ENCODE peak calls at places on chromosomes 16 and 17, in seven cellular contexts. F, I, V, W, M, T and G are unnamed samples.

GRCh38 chr16:69123894-69124293 is 8.5 kb downstream of the CHTF8 start:
- DNase-seq in M (peak), W (peak), F (no peak), I (no peak), T (no peak), V (peak), G (peak)

GRCh38 chr17:75601057-75601987 is 13.7 kb downstream of the MYO15B start:
- DNase-seq in T (no peak), F (peak), M (peak), I (peak), W (peak), V (peak), G (peak)

GRCh38 chr17:19771971-19772630 is 24.0 kb upstream of the ALDH3A1 start:
- DNase-seq in V (no peak), M (peak), W (no peak), T (no peak), I (no peak), F (no peak), G (no peak)

GRCh38 chr17:40427002-40427491 is 9.4 kb upstream of the TOP2A start:
- DNase-seq in F (no peak), V (no peak), M (no peak), I (no peak), T (no peak), W (no peak), G (no peak)

GRCh38 chr17:6279659-6280058 is 155.3 kb downstream of the AIPL1 start:
- DNase-seq in T (no peak), W (no peak), F (no peak), I (no peak), M (peak), V (no peak), G (no peak)

GRCh38 chr17:42288985-42289862 is 926 bp downstream of the STAT5A start:
- DNase-seq in V (no peak), M (peak), F (no peak), T (no peak), W (peak), I (peak), G (no peak)

GRCh38 chr17:49925916-49926315 is 43.1 kb upstream of the DLX4 start:
- DNase-seq in T (peak), W (no peak), F (no peak), I (no peak), M (no peak), V (no peak), G (no peak)

GRCh38 chr17:35057332-35057915 is 6.1 kb downstream of the RFFL start:
- DNase-seq in F (no peak), W (no peak), M (no peak), T (no peak), V (no peak), I (no peak), G (no peak)

GRCh38 chr16:73878616-73879015 is 418.0 kb upstream of the PSMD7 start:
- DNase-seq in W (peak), M (peak), I (no peak), V (peak), F (no peak), T (no peak), G (peak)

GRCh38 chr17:41836550-41837196 is 641 bp upstream of the NT5C3B start:
- DNase-seq in V (no peak), T (no peak), W (no peak), F (no peak), I (no peak), M (no peak), G (no peak)

GRCh38 chr17:14103821-14104220 is 34.5 kb downstream of the COX10 start:
- DNase-seq in T (no peak), F (no peak), V (no peak), I (no peak), W (no peak), M (no peak), G (no peak)

GRCh38 chr17:8310601-8311123 is 621 bp downstream of the ARHGEF15 start:
- DNase-seq in I (no peak), M (no peak), T (peak), V (no peak), W (no peak), F (no peak), G (no peak)

GRCh38 chr16:28609631-28610594 is at the start of gene SULT1A1:
- DNase-seq in T (peak), W (peak), M (no peak), V (no peak), I (peak), F (peak), G (no peak)

GRCh38 chr17:15264542-15264941 is 584 bp downstream of the PMP22 start:
- DNase-seq in W (no peak), V (no peak), T (peak), F (peak), I (peak), M (no peak), G (no peak)

GRCh38 chr17:62892870-62893338 is 73.1 kb upstream of the TANC2 start:
- DNase-seq in T (peak), F (no peak), V (peak), I (peak), W (peak), M (peak), G (no peak)

GRCh38 chr17:44767493-44767892 is 8.7 kb downstream of the ADAM11 start:
- DNase-seq in M (peak), F (no peak), I (no peak), W (peak), T (no peak), V (no peak), G (no peak)
- H3K4me3 ChIP-seq in M (no peak), F (no peak), I (no peak), W (no peak), T (no peak), V (no peak), G (no peak)

DNA sequence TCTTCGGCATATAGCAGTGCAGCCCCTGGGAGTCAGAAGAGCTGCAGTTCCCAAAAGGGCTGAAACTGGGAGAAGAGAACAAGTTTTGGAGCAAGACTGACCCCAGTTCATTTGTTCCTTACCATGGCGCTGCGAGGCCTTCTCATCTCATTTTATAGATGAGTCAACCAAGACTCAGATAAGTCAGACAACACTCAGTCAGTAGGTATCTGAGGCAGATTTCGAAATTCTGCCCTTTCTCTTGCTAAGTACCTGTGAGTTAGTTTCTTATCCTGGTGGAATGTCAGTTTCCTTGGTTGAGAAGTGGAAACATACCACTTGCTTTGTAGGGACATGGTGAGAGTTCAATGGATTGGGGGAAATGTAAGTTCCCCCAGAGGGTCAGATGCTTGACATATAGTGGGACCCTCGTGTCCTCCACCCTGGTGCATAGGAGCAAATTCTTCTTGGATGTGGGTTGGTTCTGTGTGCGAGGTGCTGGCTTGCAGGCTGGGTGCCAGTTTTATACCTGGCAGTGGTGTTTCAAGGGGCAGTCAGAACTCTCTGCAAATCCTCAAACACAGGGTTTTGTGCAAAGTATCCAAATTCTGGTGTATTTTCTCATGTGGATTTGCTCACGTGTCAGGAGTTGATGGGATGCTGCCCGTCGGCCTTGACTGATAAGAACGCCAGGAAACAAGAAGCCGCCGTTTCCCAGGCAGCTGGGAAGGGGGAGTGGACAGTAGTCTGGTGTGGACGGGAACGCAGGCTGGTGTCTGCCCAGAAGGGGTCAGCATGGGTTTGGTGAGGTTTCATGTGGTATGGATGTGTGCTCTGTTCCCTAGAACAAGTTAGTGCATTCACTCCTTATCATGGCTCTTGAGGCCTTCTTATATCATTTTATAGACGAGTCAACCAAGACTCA is 61.1 kb upstream of the CIBAR2 start:
- DNase-seq in W (no peak), F (no peak), T (no peak), M (no peak), V (peak), I (no peak), G (no peak)
- TF ChIP-seq CTCF in W (no peak), F (no peak), T (no peak), M (no peak), V (peak), I (no peak), G (no peak)

GRCh38 chr16:78183437-78183836 is 84.0 kb downstream of the WWOX start:
- DNase-seq in W (no peak), V (no peak), T (no peak), F (no peak), I (no peak), M (no peak), G (no peak)
- H3K4me3 ChIP-seq in W (no peak), V (no peak), T (no peak), F (no peak), I (no peak), M (no peak), G (no peak)

DNA sequence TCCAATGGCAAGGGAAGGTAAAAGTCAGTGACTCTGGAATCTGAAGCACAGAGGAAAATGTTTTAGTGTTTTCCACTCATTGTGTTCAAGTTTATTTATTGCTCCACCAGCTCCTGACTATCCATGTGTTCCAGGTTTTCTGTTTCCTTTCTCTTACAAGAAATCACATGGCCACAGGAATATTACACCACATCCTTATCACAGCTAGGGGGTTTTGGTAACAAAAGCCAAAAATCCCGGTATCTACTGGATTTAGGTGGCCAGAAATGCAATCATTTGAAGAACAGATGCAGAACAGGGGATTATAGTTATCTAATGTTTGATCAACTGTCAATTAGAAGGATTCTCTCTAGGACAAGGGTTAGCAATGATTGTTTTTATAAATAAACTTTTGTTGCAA is 47.9 kb downstream of the STH start:
- DNase-seq in T (no peak), F (no peak), W (no peak), I (no peak), M (no peak), V (peak), G (no peak)
- TF ChIP-seq CTCF in T (no peak), F (no peak), W (no peak), I (no peak), M (no peak), V (no peak), G (no peak)

GRCh38 chr16:89051521-89052166 is 42.0 kb upstream of the ACSF3 start:
- DNase-seq in T (peak), M (no peak), V (no peak), I (no peak), F (no peak), W (no peak), G (no peak)
- H3K4me3 ChIP-seq in T (no peak), M (no peak), V (no peak), I (no peak), F (peak), W (no peak), G (no peak)

GRCh38 chr16:70688266-70688742 is 2.5 kb upstream of the MTSS2 start:
- DNase-seq in M (no peak), I (peak), F (no peak), T (peak), W (no peak), V (peak), G (no peak)
- TF ChIP-seq CTCF in M (no peak), I (no peak), F (no peak), T (no peak), W (no peak), V (no peak), G (no peak)

GRCh38 chr16:80518436-80518835 is 22.4 kb upstream of the DYNLRB2 start:
- DNase-seq in W (no peak), I (no peak), F (no peak), M (peak), T (no peak), V (peak), G (peak)
- H3K4me3 ChIP-seq in W (no peak), I (no peak), F (no peak), M (no peak), T (no peak), V (no peak), G (no peak)

GRCh38 chr17:83083368-83084201 is 4.2 kb downstream of the METRNL start:
- DNase-seq in F (no peak), I (no peak), V (peak), W (peak), T (no peak), M (no peak), G (no peak)
- TF ChIP-seq CTCF in F (no peak), I (no peak), V (no peak), W (no peak), T (no peak), M (no peak), G (no peak)

DNA sequence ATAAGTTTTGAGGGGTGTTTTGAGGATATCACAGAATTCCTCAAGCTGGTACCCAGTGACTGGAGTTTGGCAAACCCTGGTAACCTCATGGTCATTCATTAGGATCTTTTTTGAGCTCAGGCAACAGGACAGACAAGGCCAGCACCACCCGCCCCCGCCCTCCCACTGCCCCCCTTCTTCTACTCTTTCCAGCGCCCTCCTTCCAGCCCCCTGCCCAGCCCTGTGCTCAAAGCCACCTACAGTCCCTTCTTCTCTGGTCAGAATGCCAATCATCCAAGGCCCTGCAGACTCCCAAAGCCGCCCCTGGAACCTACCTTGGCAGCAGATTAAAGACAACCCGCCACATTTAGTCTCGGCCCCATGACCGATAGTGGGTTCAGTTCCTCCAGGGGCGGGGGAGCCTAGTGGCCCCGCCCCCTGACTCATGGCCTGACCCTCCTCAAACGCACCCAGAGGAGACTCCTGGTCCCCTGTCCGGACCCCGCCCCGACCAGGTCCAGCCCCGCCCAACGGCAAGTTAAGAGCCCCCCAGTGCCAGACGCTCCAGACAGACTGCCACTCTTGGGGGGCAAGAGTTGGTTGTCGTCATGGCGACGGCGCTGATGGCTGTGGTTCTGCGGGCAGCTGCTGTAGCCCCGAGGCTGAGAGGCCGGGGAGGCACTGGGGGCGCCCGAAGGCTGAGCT is at the start of gene NAGS:
- DNase-seq in V (no peak), M (no peak), I (peak), T (no peak), F (no peak), W (no peak), G (no peak)
- H3K4me3 ChIP-seq in V (no peak), M (no peak), I (peak), T (no peak), F (peak), W (no peak), G (no peak)